ENCODE peak calls at places on chromosome 6, in seven cellular contexts. One of them, this sample, is unnamed.

GRCh38 chr6:81609736-81610135 is 142.7 kb downstream of the TENT5A start:
- DNase-seq in fibroblast of lung: no peak
- DNase-seq in NCI-H774: no peak
- DNase-seq in activated CD8-positive, alpha-beta memory T cell treated with anti-CD3 and anti-CD28 coated beads, Interleukin-2, amount 50 U/mL, for 4 hours: no peak
- DNase-seq in upper lobe of right lung: no peak
- DNase-seq in stimulated activated CD8-positive, alpha-beta memory T cell treated with anti-CD3 and anti-CD28 coated beads, Interleukin-4, amount 100 ng/mL, for 4 hours: no peak
- DNase-seq in tibial nerve: no peak
- DNase-seq in this sample: no peak

GRCh38 chr6:2384518-2384917 is 139.1 kb upstream of the GMDS start:
- DNase-seq in upper lobe of right lung: no peak
- DNase-seq in NCI-H774: no peak
- DNase-seq in activated CD8-positive, alpha-beta memory T cell treated with anti-CD3 and anti-CD28 coated beads, Interleukin-2, amount 50 U/mL, for 4 hours: no peak
- DNase-seq in tibial nerve: no peak
- DNase-seq in fibroblast of lung: no peak
- DNase-seq in stimulated activated CD8-positive, alpha-beta memory T cell treated with anti-CD3 and anti-CD28 coated beads, Interleukin-4, amount 100 ng/mL, for 4 hours: no peak
- DNase-seq in this sample: no peak

GRCh38 chr6:166691199-166691598 is 64.1 kb upstream of the RPS6KA2 start:
- DNase-seq in stimulated activated CD8-positive, alpha-beta memory T cell treated with anti-CD3 and anti-CD28 coated beads, Interleukin-4, amount 100 ng/mL, for 4 hours: no peak
- DNase-seq in upper lobe of right lung: peak
- DNase-seq in fibroblast of lung: peak
- DNase-seq in tibial nerve: no peak
- DNase-seq in activated CD8-positive, alpha-beta memory T cell treated with anti-CD3 and anti-CD28 coated beads, Interleukin-2, amount 50 U/mL, for 4 hours: no peak
- DNase-seq in NCI-H774: no peak
- DNase-seq in this sample: no peak

GRCh38 chr6:105981002-105981887 is 104.9 kb upstream of the PRDM1 start:
- DNase-seq in upper lobe of right lung: no peak
- DNase-seq in fibroblast of lung: no peak
- DNase-seq in stimulated activated CD8-positive, alpha-beta memory T cell treated with anti-CD3 and anti-CD28 coated beads, Interleukin-4, amount 100 ng/mL, for 4 hours: no peak
- DNase-seq in NCI-H774: no peak
- DNase-seq in activated CD8-positive, alpha-beta memory T cell treated with anti-CD3 and anti-CD28 coated beads, Interleukin-2, amount 50 U/mL, for 4 hours: peak
- DNase-seq in tibial nerve: no peak
- DNase-seq in this sample: no peak

GRCh38 chr6:100881707-100882040 is 545 bp upstream of the ASCC3 start:
- DNase-seq in NCI-H774: no peak
- DNase-seq in tibial nerve: no peak
- DNase-seq in fibroblast of lung: peak
- DNase-seq in stimulated activated CD8-positive, alpha-beta memory T cell treated with anti-CD3 and anti-CD28 coated beads, Interleukin-4, amount 100 ng/mL, for 4 hours: no peak
- DNase-seq in upper lobe of right lung: no peak
- DNase-seq in activated CD8-positive, alpha-beta memory T cell treated with anti-CD3 and anti-CD28 coated beads, Interleukin-2, amount 50 U/mL, for 4 hours: no peak
- DNase-seq in this sample: no peak

GRCh38 chr6:127618729-127619128 is 41.8 kb downstream of the C6orf58 start:
- DNase-seq in tibial nerve: no peak
- DNase-seq in fibroblast of lung: no peak
- DNase-seq in NCI-H774: no peak
- DNase-seq in activated CD8-positive, alpha-beta memory T cell treated with anti-CD3 and anti-CD28 coated beads, Interleukin-2, amount 50 U/mL, for 4 hours: no peak
- DNase-seq in upper lobe of right lung: no peak
- DNase-seq in stimulated activated CD8-positive, alpha-beta memory T cell treated with anti-CD3 and anti-CD28 coated beads, Interleukin-4, amount 100 ng/mL, for 4 hours: no peak
- DNase-seq in this sample: no peak

GRCh38 chr6:133814797-133815196 is 74.1 kb upstream of the TCF21 start:
- DNase-seq in stimulated activated CD8-positive, alpha-beta memory T cell treated with anti-CD3 and anti-CD28 coated beads, Interleukin-4, amount 100 ng/mL, for 4 hours: no peak
- DNase-seq in fibroblast of lung: peak
- DNase-seq in tibial nerve: no peak
- DNase-seq in activated CD8-positive, alpha-beta memory T cell treated with anti-CD3 and anti-CD28 coated beads, Interleukin-2, amount 50 U/mL, for 4 hours: no peak
- DNase-seq in upper lobe of right lung: no peak
- DNase-seq in NCI-H774: no peak
- DNase-seq in this sample: no peak

GRCh38 chr6:157962601-157963084 is 19.0 kb upstream of the SYNJ2 start:
- DNase-seq in fibroblast of lung: peak
- DNase-seq in tibial nerve: no peak
- DNase-seq in upper lobe of right lung: no peak
- DNase-seq in activated CD8-positive, alpha-beta memory T cell treated with anti-CD3 and anti-CD28 coated beads, Interleukin-2, amount 50 U/mL, for 4 hours: no peak
- DNase-seq in stimulated activated CD8-positive, alpha-beta memory T cell treated with anti-CD3 and anti-CD28 coated beads, Interleukin-4, amount 100 ng/mL, for 4 hours: no peak
- DNase-seq in NCI-H774: no peak
- DNase-seq in this sample: no peak

GRCh38 chr6:111417181-111417585 is 65.8 kb downstream of the REV3L start:
- DNase-seq in fibroblast of lung: peak
- DNase-seq in stimulated activated CD8-positive, alpha-beta memory T cell treated with anti-CD3 and anti-CD28 coated beads, Interleukin-4, amount 100 ng/mL, for 4 hours: no peak
- DNase-seq in upper lobe of right lung: no peak
- DNase-seq in tibial nerve: no peak
- DNase-seq in NCI-H774: peak
- DNase-seq in activated CD8-positive, alpha-beta memory T cell treated with anti-CD3 and anti-CD28 coated beads, Interleukin-2, amount 50 U/mL, for 4 hours: no peak
- DNase-seq in this sample: no peak

GRCh38 chr6:49933526-49933925 is 30.4 kb downstream of the DEFB114 start:
- DNase-seq in tibial nerve: no peak
- DNase-seq in upper lobe of right lung: no peak
- DNase-seq in activated CD8-positive, alpha-beta memory T cell treated with anti-CD3 and anti-CD28 coated beads, Interleukin-2, amount 50 U/mL, for 4 hours: no peak
- DNase-seq in NCI-H774: no peak
- DNase-seq in fibroblast of lung: no peak
- DNase-seq in stimulated activated CD8-positive, alpha-beta memory T cell treated with anti-CD3 and anti-CD28 coated beads, Interleukin-4, amount 100 ng/mL, for 4 hours: no peak
- DNase-seq in this sample: no peak

This sample was measured in COR-L47.